ENCODE peak calls at places on chromosomes 7 and 10, in six cellular contexts. One of them, this sample, is unnamed.
A peak's percentile ranks its signal among the peaks of the same experiment; 100 is the strongest.

GRCh38 chr10:126671402-126671975 is 996 bp upstream of the C10orf90 start:
- DNase-seq in H9: no peak
- DNase-seq in mesenchymal stem cell: no peak
- DNase-seq in H1: no peak
- DNase-seq in neuronal stem cell: no peak
- DNase-seq in IMR-90: no peak
- DNase-seq in this sample: peak; percentile 74

GRCh38 chr7:33814400-33814799 is 90.9 kb upstream of the BMPER start:
- DNase-seq in H1: no peak
- DNase-seq in mesenchymal stem cell: no peak
- DNase-seq in neuronal stem cell: no peak
- DNase-seq in IMR-90: no peak
- DNase-seq in H9: no peak
- DNase-seq in this sample: no peak

GRCh38 chr7:74297516-74298233 is 8.5 kb downstream of the CLIP2 start:
- DNase-seq in neuronal stem cell: no peak
- DNase-seq in H9: no peak
- DNase-seq in IMR-90: no peak
- DNase-seq in H1: no peak
- DNase-seq in mesenchymal stem cell: no peak
- DNase-seq in this sample: no peak

GRCh38 chr7:77674878-77675277 is 21.4 kb upstream of the RSBN1L start:
- DNase-seq in mesenchymal stem cell: no peak
- DNase-seq in H1: no peak
- DNase-seq in IMR-90: peak; percentile 82
- DNase-seq in H9: no peak
- DNase-seq in neuronal stem cell: no peak
- DNase-seq in this sample: no peak

GRCh38 chr10:48511066-48511854 is 93.6 kb downstream of the ARHGAP22 start:
- DNase-seq in neuronal stem cell: no peak
- DNase-seq in H9: peak; percentile 15
- DNase-seq in H1: peak; percentile 35
- DNase-seq in IMR-90: no peak
- DNase-seq in mesenchymal stem cell: no peak
- DNase-seq in this sample: no peak

GRCh38 chr10:11317936-11318670 is 293.3 kb downstream of the USP6NL start:
- DNase-seq in mesenchymal stem cell: no peak
- DNase-seq in H1: peak; percentile 29
- DNase-seq in neuronal stem cell: no peak
- DNase-seq in IMR-90: no peak
- DNase-seq in H9: no peak
- DNase-seq in this sample: no peak

GRCh38 chr7:117186631-117187030 is 136.2 kb downstream of the WNT2 start:
- DNase-seq in H1: no peak
- DNase-seq in H9: no peak
- DNase-seq in IMR-90: no peak
- DNase-seq in mesenchymal stem cell: no peak
- DNase-seq in neuronal stem cell: no peak
- DNase-seq in this sample: no peak

GRCh38 chr7:80588591-80588990 is 49.9 kb upstream of the CD36 start:
- DNase-seq in IMR-90: peak; percentile 47
- DNase-seq in H1: no peak
- DNase-seq in H9: no peak
- DNase-seq in mesenchymal stem cell: no peak
- DNase-seq in neuronal stem cell: no peak
- DNase-seq in this sample: peak; percentile 11

GRCh38 chr7:134089446-134089845 is 37.7 kb upstream of the LRGUK start:
- DNase-seq in IMR-90: no peak
- DNase-seq in neuronal stem cell: peak; percentile 21
- DNase-seq in H9: no peak
- DNase-seq in H1: no peak
- DNase-seq in mesenchymal stem cell: no peak
- DNase-seq in this sample: peak; percentile 63

GRCh38 chr7:14197280-14197679 is 207.8 kb upstream of the ETV1 start:
- DNase-seq in IMR-90: no peak
- DNase-seq in H9: no peak
- DNase-seq in H1: no peak
- DNase-seq in mesenchymal stem cell: peak; percentile 6
- DNase-seq in neuronal stem cell: no peak
- DNase-seq in this sample: no peak

GRCh38 chr7:150407588-150408392 is 28.7 kb downstream of the ZNF775 start:
- DNase-seq in H1: no peak
- DNase-seq in IMR-90: no peak
- DNase-seq in H9: no peak
- DNase-seq in mesenchymal stem cell: no peak
- DNase-seq in neuronal stem cell: no peak
- DNase-seq in this sample: no peak

GRCh38 chr10:68561804-68562649 is 1.9 kb downstream of the TET1 start:
- DNase-seq in neuronal stem cell: peak; percentile 42
- DNase-seq in H1: peak; percentile 68
- DNase-seq in H9: peak; percentile 53
- DNase-seq in mesenchymal stem cell: peak; percentile 66
- DNase-seq in IMR-90: no peak
- DNase-seq in this sample: peak; percentile 69

GRCh38 chr7:15832996-15833395 is 146.5 kb upstream of the MEOX2 start:
- DNase-seq in mesenchymal stem cell: no peak
- DNase-seq in neuronal stem cell: no peak
- DNase-seq in H9: no peak
- DNase-seq in IMR-90: no peak
- DNase-seq in H1: no peak
- DNase-seq in this sample: no peak

GRCh38 chr10:18260308-18260971 is 120.2 kb downstream of the CACNB2 start:
- DNase-seq in IMR-90: peak; percentile 6
- DNase-seq in H9: no peak
- DNase-seq in H1: no peak
- DNase-seq in neuronal stem cell: no peak
- DNase-seq in mesenchymal stem cell: no peak
- DNase-seq in this sample: peak; percentile 14

GRCh38 chr10:100175873-100176272 is 10.0 kb downstream of the ERLIN1 start:
- DNase-seq in H1: no peak
- DNase-seq in H9: no peak
- DNase-seq in IMR-90: no peak
- DNase-seq in mesenchymal stem cell: no peak
- DNase-seq in neuronal stem cell: no peak
- DNase-seq in this sample: no peak

GRCh38 chr10:3902054-3902808 is 117.2 kb upstream of the KLF6 start:
- DNase-seq in H9: no peak
- DNase-seq in neuronal stem cell: no peak
- DNase-seq in mesenchymal stem cell: peak; percentile 83
- DNase-seq in H1: no peak
- DNase-seq in IMR-90: no peak
- DNase-seq in this sample: no peak

GRCh38 chr10:17113346-17113745 is 16.3 kb downstream of the CUBN start:
- DNase-seq in mesenchymal stem cell: no peak
- DNase-seq in neuronal stem cell: no peak
- DNase-seq in H9: no peak
- DNase-seq in H1: no peak
- DNase-seq in IMR-90: no peak
- DNase-seq in this sample: no peak

GRCh38 chr7:123275036-123275753 is 75.4 kb upstream of the SLC13A1 start:
- DNase-seq in neuronal stem cell: no peak
- DNase-seq in IMR-90: no peak
- DNase-seq in mesenchymal stem cell: peak; percentile 64
- DNase-seq in H1: no peak
- DNase-seq in H9: no peak
- DNase-seq in this sample: no peak
- H2BK15ac ChIP-seq in neuronal stem cell: no peak overlapping the region
- H2BK15ac ChIP-seq in IMR-90: no peak overlapping the region
- H2BK15ac ChIP-seq in mesenchymal stem cell: no peak overlapping the region
- H2BK15ac ChIP-seq in H1: no peak overlapping the region
- H2BK15ac ChIP-seq in H9: no peak overlapping the region
- H2BK15ac ChIP-seq in this sample: no peak overlapping the region

GRCh38 chr10:2202401-2202800 is 465.1 kb upstream of the ADARB2 start:
- DNase-seq in IMR-90: no peak
- DNase-seq in mesenchymal stem cell: peak; percentile 2
- DNase-seq in neuronal stem cell: peak; percentile 36
- DNase-seq in H1: no peak
- DNase-seq in H9: peak; percentile 48
- DNase-seq in this sample: peak; percentile 54

GRCh38 chr10:2196272-2196671 is 458.9 kb upstream of the ADARB2 start:
- DNase-seq in mesenchymal stem cell: no peak
- DNase-seq in H9: no peak
- DNase-seq in IMR-90: no peak
- DNase-seq in neuronal stem cell: no peak
- DNase-seq in H1: no peak
- DNase-seq in this sample: no peak

GRCh38 chr10:2205406-2205805 is 468.1 kb upstream of the ADARB2 start:
- DNase-seq in mesenchymal stem cell: no peak
- DNase-seq in H9: no peak
- DNase-seq in H1: no peak
- DNase-seq in neuronal stem cell: no peak
- DNase-seq in IMR-90: no peak
- DNase-seq in this sample: peak; percentile 4

GRCh38 chr10:2197663-2198062 is 460.3 kb upstream of the ADARB2 start:
- DNase-seq in H9: no peak
- DNase-seq in IMR-90: no peak
- DNase-seq in neuronal stem cell: no peak
- DNase-seq in H1: no peak
- DNase-seq in mesenchymal stem cell: no peak
- DNase-seq in this sample: no peak

DNA sequence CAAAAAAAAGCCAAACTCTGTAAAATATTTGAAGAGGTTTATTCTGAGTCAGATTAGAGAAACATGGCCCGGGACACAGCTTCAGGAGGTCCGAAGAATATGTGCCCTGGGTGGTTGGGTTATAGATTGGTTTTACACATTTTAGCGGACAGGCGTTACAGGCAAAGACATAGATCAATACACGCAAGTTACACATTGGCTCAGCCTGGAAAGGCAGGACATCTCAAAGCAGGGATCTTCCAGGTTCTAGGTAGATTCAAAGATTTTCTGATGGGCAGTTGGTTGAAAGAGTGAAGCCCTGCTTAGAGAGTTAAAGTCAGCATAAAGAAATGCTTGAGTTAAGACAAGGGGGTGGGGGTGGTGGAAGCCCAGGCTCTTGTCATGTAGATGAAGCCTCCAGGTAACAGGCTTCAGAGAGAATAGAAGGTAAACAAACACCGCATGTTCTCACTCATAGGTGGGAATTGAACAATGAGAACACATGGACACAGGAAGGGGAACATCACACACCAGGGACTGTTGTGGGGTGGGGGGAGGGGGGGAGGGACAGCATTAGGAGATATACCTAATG is 464.3 kb upstream of the ADARB2 start:
- DNase-seq in IMR-90: no peak
- DNase-seq in neuronal stem cell: no peak
- DNase-seq in H1: peak; percentile 49
- DNase-seq in mesenchymal stem cell: no peak
- DNase-seq in H9: peak; percentile 84
- DNase-seq in this sample: peak; percentile 87
- H3K27ac ChIP-seq in IMR-90: no peak overlapping the region
- H3K27ac ChIP-seq in neuronal stem cell: no peak overlapping the region
- H3K27ac ChIP-seq in H1: peak overlapping the region; percentile 91
- H3K27ac ChIP-seq in mesenchymal stem cell: no peak overlapping the region
- H3K27ac ChIP-seq in H9: peak overlapping the region; percentile 93
- H3K27ac ChIP-seq in this sample: no peak overlapping the region

DNA sequence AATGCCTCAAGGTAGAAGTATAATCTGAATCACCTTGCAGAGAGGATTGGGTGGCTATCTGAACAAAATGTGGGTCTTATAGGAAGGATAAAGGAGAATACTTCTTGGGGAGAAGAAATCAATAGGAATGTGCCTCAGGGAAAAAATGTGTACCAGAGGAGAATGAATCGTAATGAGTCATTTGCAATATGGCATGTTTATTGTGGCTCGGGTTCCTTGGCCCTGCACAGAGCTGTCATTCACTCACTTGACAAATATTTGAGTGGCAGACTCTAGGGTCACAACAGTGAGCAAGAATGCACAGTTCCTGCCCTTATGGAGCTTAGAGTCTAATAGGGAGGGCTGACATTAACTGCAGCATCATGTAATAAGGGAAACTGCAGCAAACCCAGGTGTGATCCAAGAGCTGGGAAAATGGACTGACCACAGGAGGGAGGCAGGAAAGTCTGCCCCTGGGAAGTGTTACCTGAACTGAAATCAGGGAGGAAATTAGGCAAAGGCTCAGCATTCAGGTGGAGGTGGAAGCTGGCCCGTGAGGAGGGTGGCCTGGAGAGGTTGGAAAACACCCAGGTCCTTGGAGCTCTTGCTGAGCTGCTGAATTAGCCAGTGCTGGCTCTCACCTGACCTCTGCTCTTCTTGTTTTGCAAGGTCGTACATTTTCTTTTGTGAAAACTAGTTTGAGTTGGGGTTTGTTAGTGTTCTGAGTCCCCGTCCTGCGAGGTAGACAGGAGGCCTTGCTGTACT is 203.9 kb downstream of the FRMD4A start:
- DNase-seq in H1: no peak
- DNase-seq in H9: no peak
- DNase-seq in IMR-90: peak; percentile 67
- DNase-seq in mesenchymal stem cell: peak; percentile 5
- DNase-seq in neuronal stem cell: no peak
- DNase-seq in this sample: no peak
- H2BK15ac ChIP-seq in H1: no peak overlapping the region
- H2BK15ac ChIP-seq in H9: no peak overlapping the region
- H2BK15ac ChIP-seq in IMR-90: peak overlapping the region; percentile 71
- H2BK15ac ChIP-seq in mesenchymal stem cell: no peak overlapping the region
- H2BK15ac ChIP-seq in neuronal stem cell: no peak overlapping the region
- H2BK15ac ChIP-seq in this sample: no peak overlapping the region

GRCh38 chr10:78642261-78642660 is 426.5 kb upstream of the ZMIZ1 start:
- DNase-seq in neuronal stem cell: no peak
- DNase-seq in H1: no peak
- DNase-seq in H9: no peak
- DNase-seq in mesenchymal stem cell: no peak
- DNase-seq in IMR-90: no peak
- DNase-seq in this sample: no peak

GRCh38 chr10:78641693-78642092 is 427.1 kb upstream of the ZMIZ1 start:
- DNase-seq in H9: no peak
- DNase-seq in IMR-90: no peak
- DNase-seq in H1: no peak
- DNase-seq in neuronal stem cell: no peak
- DNase-seq in mesenchymal stem cell: no peak
- DNase-seq in this sample: no peak

GRCh38 chr10:78643513-78643912 is 425.3 kb upstream of the ZMIZ1 start:
- DNase-seq in mesenchymal stem cell: no peak
- DNase-seq in H9: no peak
- DNase-seq in IMR-90: no peak
- DNase-seq in H1: no peak
- DNase-seq in neuronal stem cell: no peak
- DNase-seq in this sample: no peak

GRCh38 chr10:78639629-78640028 is 429.1 kb upstream of the ZMIZ1 start:
- DNase-seq in IMR-90: no peak
- DNase-seq in neuronal stem cell: no peak
- DNase-seq in mesenchymal stem cell: no peak
- DNase-seq in H1: no peak
- DNase-seq in H9: no peak
- DNase-seq in this sample: no peak

DNA sequence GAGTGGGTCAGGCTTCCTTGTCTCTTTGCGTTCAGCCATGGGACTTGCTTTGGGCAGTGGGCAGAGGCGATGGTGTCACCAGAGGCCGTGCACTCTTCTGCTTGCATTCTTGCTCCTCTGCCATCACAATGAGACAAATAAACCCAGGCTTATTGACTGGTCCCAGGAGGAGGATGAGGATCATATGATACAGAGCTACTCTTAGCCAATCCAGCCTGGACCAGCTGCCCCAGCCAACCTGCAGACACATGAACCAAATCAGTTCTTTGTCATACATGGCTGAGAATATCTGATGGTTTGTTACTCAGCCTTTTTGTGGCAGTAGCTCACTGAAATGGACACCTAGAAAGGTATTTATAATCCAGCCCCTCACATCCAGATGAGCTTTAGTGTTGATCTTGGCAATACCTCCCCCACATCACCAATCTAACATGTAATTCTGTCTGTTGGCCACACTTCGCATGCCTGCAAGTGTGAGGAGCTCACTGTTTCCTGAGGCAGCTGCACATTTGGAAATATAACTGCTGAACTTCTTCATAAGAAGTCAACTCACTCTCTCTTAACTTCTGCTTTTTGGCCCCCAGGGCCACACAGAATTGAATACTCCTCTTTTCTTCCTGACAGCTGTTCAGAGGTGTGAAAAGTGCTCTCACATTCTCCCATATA is 427.7 kb upstream of the ZMIZ1 start:
- DNase-seq in neuronal stem cell: no peak
- DNase-seq in IMR-90: no peak
- DNase-seq in mesenchymal stem cell: no peak
- DNase-seq in H1: no peak
- DNase-seq in H9: no peak
- DNase-seq in this sample: no peak
- H3K27ac ChIP-seq in neuronal stem cell: no peak overlapping the region
- H3K27ac ChIP-seq in IMR-90: no peak overlapping the region
- H3K27ac ChIP-seq in mesenchymal stem cell: no peak overlapping the region
- H3K27ac ChIP-seq in H1: no peak overlapping the region
- H3K27ac ChIP-seq in H9: no peak overlapping the region
- H3K27ac ChIP-seq in this sample: no peak overlapping the region